ENCODE peak calls at places on chromosomes 11 and 22, in six cellular contexts. Y is neural progenitor cell; C is stomach; R is RWPE1; Z is GM23248; G is naive thymus-derived CD4-positive, alpha-beta T cell. W is an unnamed sample.

GRCh38 chr11:64285885-64286800 is 495 bp downstream of the GPR137 start:
- DNase-seq in Y (peak; percentile 39), Z (peak; percentile 29), C (no peak), R (no peak), G (no peak), W (no peak)

GRCh38 chr11:6389921-6390717 is at the start of gene SMPD1:
- DNase-seq in C (peak; percentile 94), Z (peak; percentile 84), Y (peak; percentile 96), R (peak; percentile 91), G (peak; percentile 90), W (peak; percentile 96)

GRCh38 chr22:41725510-41726110 is 26.3 kb downstream of the MEI1 start:
- DNase-seq in Y (no peak), G (no peak), C (no peak), Z (no peak), R (no peak), W (no peak)

GRCh38 chr22:48781868-48782267 is 1045.8 kb downstream of the BRD1 start:
- DNase-seq in Z (no peak), Y (no peak), C (no peak), G (no peak), R (no peak), W (peak; percentile 20)

GRCh38 chr11:72951193-72951592 is 137.0 kb downstream of the ATG16L2 start:
- DNase-seq in Y (no peak), C (no peak), Z (peak; percentile 28), G (no peak), R (no peak), W (no peak)

GRCh38 chr11:1650034-1650917 is 20.7 kb downstream of the KRTAP5-5 start:
- DNase-seq in Y (no peak), C (no peak), R (no peak), G (no peak), Z (no peak), W (no peak)

GRCh38 chr11:46277623-46278386 is at the start of gene CREB3L1:
- DNase-seq in C (peak; percentile 91), Y (peak; percentile 59), G (no peak), Z (peak; percentile 59), R (no peak), W (peak; percentile 85)

GRCh38 chr11:66886671-66887221 is 29.9 kb downstream of the LRFN4 start:
- DNase-seq in Z (peak; percentile 41), C (peak; percentile 58), R (no peak), Y (no peak), G (no peak), W (no peak)

GRCh38 chr22:24685804-24686203 is 82.8 kb downstream of the GGT1 start:
- DNase-seq in C (no peak), Z (peak; percentile 4), R (no peak), Y (peak; percentile 45), G (no peak), W (peak; percentile 70)

GRCh38 chr22:42434283-42434682 is 2.1 kb upstream of the NFAM1 start:
- DNase-seq in C (no peak), Z (no peak), Y (no peak), R (no peak), G (no peak), W (no peak)

GRCh38 chr22:36252754-36253522 is at the start of gene APOL1:
- DNase-seq in G (peak; percentile 52), R (no peak), Z (peak; percentile 77), C (peak; percentile 63), Y (no peak), W (no peak)

GRCh38 chr11:38491986-38492385 is 1894.0 kb upstream of the RAG2 start:
- DNase-seq in R (no peak), Y (no peak), C (no peak), Z (no peak), G (no peak), W (no peak)

GRCh38 chr11:67060111-67060522 is 3.5 kb downstream of the RHOD start:
- DNase-seq in G (no peak), C (no peak), Y (no peak), Z (peak; percentile 58), R (peak; percentile 78), W (no peak)

GRCh38 chr11:91257593-91258170 is 966.9 kb upstream of the FAT3 start:
- DNase-seq in Z (no peak), G (no peak), C (no peak), R (no peak), Y (no peak), W (no peak)

GRCh38 chr11:12889243-12889642 is 119.9 kb upstream of the RASSF10 start:
- DNase-seq in Y (no peak), R (no peak), Z (peak; percentile 94), C (no peak), G (no peak), W (no peak)

GRCh38 chr11:2077061-2077802 is 62.0 kb downstream of the IGF2 start:
- DNase-seq in C (peak; percentile 21), Z (peak; percentile 78), G (no peak), Y (no peak), R (peak; percentile 78), W (no peak)

GRCh38 chr22:21959274-21960074 is 6.8 kb upstream of the PPM1F start:
- DNase-seq in G (no peak), Y (no peak), C (no peak), Z (no peak), R (no peak), W (no peak)

GRCh38 chr11:118109231-118109630 is 22.5 kb upstream of the SMIM35 start:
- DNase-seq in G (no peak), Z (peak; percentile 58), C (no peak), Y (no peak), R (no peak), W (no peak)

GRCh38 chr11:61782841-61783240 is 9.6 kb downstream of the TMEM258 start:
- DNase-seq in G (no peak), R (no peak), Y (no peak), Z (no peak), C (no peak), W (no peak)

GRCh38 chr11:67238894-67239794 is 27.1 kb upstream of the GRK2 start:
- DNase-seq in R (no peak), Y (peak; percentile 47), C (no peak), G (no peak), Z (peak; percentile 42), W (no peak)

GRCh38 chr11:119711476-119711875 is 17.5 kb downstream of the NECTIN1 start:
- DNase-seq in Y (no peak), G (no peak), C (no peak), R (no peak), Z (no peak), W (no peak)

GRCh38 chr11:119709171-119709570 is 19.8 kb downstream of the NECTIN1 start:
- DNase-seq in Z (no peak), C (no peak), R (no peak), Y (no peak), G (no peak), W (no peak)

GRCh38 chr11:119712006-119712405 is 17.0 kb downstream of the NECTIN1 start:
- DNase-seq in Y (no peak), G (no peak), R (no peak), Z (no peak), C (no peak), W (no peak)

GRCh38 chr11:119710417-119710816 is 18.6 kb downstream of the NECTIN1 start:
- DNase-seq in C (no peak), Y (no peak), Z (no peak), R (no peak), G (no peak), W (no peak)

GRCh38 chr11:119709638-119710346 is 19.2 kb downstream of the NECTIN1 start:
- DNase-seq in R (no peak), C (no peak), Z (no peak), Y (peak; percentile 95), G (no peak), W (peak; percentile 79)
- H3K27ac ChIP-seq in R (peak overlapping the region; percentile 35), C (no peak overlapping the region), Z (no peak overlapping the region), Y (no peak overlapping the region), G (no peak overlapping the region), W (peak overlapping the region; percentile 86)

DNA sequence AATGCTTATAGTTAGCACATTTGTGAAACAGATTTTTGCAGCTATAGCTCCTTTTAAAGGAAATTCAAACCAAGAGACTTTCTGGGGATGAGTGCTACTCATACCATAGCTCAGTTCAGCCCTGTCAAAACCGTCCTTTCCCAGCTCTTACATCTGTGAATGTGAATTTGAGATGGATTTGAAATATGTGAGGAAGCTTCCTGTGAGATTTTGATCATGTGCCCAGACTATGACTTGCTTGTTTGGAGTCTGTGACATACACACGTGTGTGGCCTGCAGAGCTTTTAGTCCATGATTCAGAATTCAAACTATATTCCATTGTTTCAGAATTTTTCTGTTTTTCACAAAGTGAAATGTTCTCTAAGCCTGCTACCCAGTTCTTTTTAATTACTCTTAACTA is 4.4 kb upstream of the MMP1 start:
- DNase-seq in Y (no peak), G (no peak), C (no peak), R (no peak), Z (peak; percentile 96), W (no peak)
- H3K27ac ChIP-seq in Y (no peak overlapping the region), G (no peak overlapping the region), C (no peak overlapping the region), R (peak overlapping the region; percentile 66), Z (peak overlapping the region; percentile 75), W (no peak overlapping the region)

GRCh38 chr22:23216331-23217170 is 36.2 kb downstream of the BCR start:
- DNase-seq in C (no peak), R (no peak), Z (no peak), Y (no peak), G (peak; percentile 27), W (no peak)
- H3K27ac ChIP-seq in C (peak overlapping the region; percentile 86), R (peak overlapping the region; percentile 80), Z (no peak overlapping the region), Y (no peak overlapping the region), G (peak overlapping the region; percentile 70), W (no peak overlapping the region)

DNA sequence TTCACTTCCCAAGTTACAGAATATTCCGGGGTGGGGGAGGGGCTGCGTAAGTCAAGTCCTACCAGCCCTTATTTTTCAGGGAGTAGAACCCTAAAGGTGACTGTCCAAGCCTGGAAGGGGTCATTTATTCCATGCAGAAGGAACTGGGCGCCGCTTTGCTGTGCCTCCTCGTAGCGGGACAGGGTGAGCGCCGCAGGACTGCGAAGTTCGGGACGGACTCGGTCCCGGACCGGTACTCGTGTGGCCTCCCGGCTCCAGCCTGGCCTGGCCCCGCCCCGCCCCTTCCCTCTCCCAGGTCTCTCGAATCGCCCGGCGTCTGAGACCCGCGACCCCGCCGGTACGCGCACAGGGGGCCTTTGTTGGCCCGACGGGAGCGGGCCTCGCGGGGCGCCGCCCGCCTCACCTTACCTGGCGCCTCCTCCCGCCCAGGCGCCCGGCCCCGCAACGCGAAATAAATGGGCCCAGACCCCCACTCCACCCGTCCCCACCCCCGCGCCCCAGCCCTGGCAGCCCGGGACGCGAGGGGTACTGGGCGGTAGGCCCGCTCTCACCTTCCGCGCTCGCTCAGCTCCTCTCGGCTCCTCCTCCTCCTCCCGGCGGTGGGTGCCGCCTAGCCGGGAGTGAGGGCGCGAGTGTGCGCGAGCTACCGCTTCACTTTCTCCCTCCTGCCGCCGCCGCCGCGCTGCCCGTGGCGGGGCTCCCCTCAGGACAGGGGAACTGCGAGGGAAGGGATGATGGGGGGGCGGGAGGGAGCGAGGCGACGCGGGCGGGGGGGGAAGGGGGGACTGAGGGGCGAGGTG is 693 bp downstream of the PAK1 start:
- DNase-seq in Y (peak; percentile 75), C (peak; percentile 62), Z (peak; percentile 49), G (peak; percentile 42), R (peak; percentile 39), W (peak; percentile 89)
- H3K27ac ChIP-seq in Y (no peak overlapping the region), C (peak overlapping the region; percentile 97), Z (no peak overlapping the region), G (peak overlapping the region; percentile 75), R (peak overlapping the region; percentile 65), W (peak overlapping the region; percentile 71)

DNA sequence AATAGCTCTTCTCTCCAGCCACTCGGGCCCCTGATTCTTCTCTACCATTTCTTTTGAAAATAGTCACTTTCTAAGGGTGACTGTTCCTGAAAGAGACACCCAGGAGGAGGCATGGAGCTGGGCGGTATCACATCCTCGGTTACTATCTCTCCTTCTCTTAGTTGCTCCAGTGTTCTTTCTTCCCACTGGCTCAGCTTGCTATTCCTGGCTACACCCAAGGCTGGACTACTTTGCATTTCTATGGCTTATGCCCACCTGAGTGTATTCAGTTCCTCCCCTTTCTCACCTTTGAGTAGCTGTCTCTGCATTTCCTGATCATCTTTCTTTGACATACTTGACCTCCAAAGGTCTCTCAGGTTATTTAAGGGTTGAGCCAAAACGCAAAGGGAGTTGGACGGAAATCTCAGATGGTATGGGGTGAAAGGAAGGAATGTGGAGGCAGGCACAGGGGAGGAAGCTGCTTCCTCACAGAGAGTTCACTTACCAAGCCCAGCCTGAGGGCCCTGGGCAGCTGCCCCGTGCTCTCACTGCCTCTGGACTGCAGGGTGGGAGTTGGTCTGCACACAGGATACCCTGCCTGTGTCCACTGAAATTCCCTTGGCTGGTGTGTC is 155.7 kb downstream of the SNX19 start:
- DNase-seq in Z (no peak), R (no peak), C (no peak), Y (no peak), G (no peak), W (peak; percentile 82)
- H3K27ac ChIP-seq in Z (no peak overlapping the region), R (no peak overlapping the region), C (no peak overlapping the region), Y (no peak overlapping the region), G (no peak overlapping the region), W (no peak overlapping the region)

W was measured in endodermal cell.